ENCODE peak calls at places on chromosomes 11 and 22, in five cellular contexts. L is GM12891, C is K562, T is HepG2, R is GM12878. J is an unnamed sample.

GRCh38 chr11:57567512-57568329 is at the start of gene UBE2L6:
- DNase-seq in L (peak; percentile 75), C (peak; percentile 82), T (no peak), R (no peak), J (peak; percentile 69)

GRCh38 chr22:39527481-39527961 is 5.0 kb downstream of the RPS19BP1 start:
- DNase-seq in L (no peak), C (no peak), T (peak; percentile 74), R (no peak), J (no peak)

GRCh38 chr11:34625576-34625975 is 4.7 kb downstream of the EHF start:
- DNase-seq in L (no peak), C (no peak), T (no peak), R (no peak), J (no peak)

GRCh38 chr22:36635483-36635882 is 68.1 kb downstream of the CACNG2 start:
- DNase-seq in L (no peak), C (no peak), T (no peak), R (no peak), J (no peak)

GRCh38 chr11:86069408-86070086 is 663 bp upstream of the PICALM start:
- DNase-seq in L (no peak), C (peak; percentile 55), T (peak; percentile 76), R (peak; percentile 62), J (no peak)

GRCh38 chr11:114263510-114264170 is 32.6 kb upstream of the NNMT start:
- DNase-seq in L (no peak), C (no peak), T (no peak), R (no peak), J (no peak)

GRCh38 chr11:13269775-13270174 is 7.8 kb upstream of the BMAL1 start:
- DNase-seq in L (no peak), C (no peak), T (no peak), R (no peak), J (no peak)

GRCh38 chr11:19553683-19554333 is 158.8 kb upstream of the NAV2 start:
- DNase-seq in L (peak; percentile 43), C (peak; percentile 55), T (peak; percentile 49), R (no peak), J (peak; percentile 43)

GRCh38 chr22:38315801-38316339 is 1.4 kb downstream of the CSNK1E start:
- DNase-seq in L (no peak), C (no peak), T (no peak), R (no peak), J (no peak)

GRCh38 chr22:36086170-36086490 is 57.5 kb upstream of the RBFOX2 start:
- DNase-seq in L (no peak), C (peak; percentile 31), T (no peak), R (no peak), J (no peak)

GRCh38 chr11:47932544-47932943 is 47.8 kb upstream of the PTPRJ start:
- DNase-seq in L (no peak), C (no peak), T (no peak), R (no peak), J (no peak)

GRCh38 chr11:76552987-76553386 is 108.2 kb downstream of the EMSY start:
- DNase-seq in L (no peak), C (no peak), T (no peak), R (no peak), J (no peak)

GRCh38 chr11:134038897-134039470 is 29.9 kb upstream of the JAM3 start:
- DNase-seq in L (no peak), C (no peak), T (no peak), R (no peak), J (no peak)

GRCh38 chr11:77515063-77515462 is 41.2 kb upstream of the PAK1 start:
- DNase-seq in L (no peak), C (no peak), T (no peak), R (no peak), J (no peak)

GRCh38 chr11:27025957-27026356 is 14.7 kb upstream of the BBOX1 start:
- DNase-seq in L (no peak), C (no peak), T (no peak), R (no peak), J (no peak)

GRCh38 chr11:4038973-4039372 is 55.6 kb upstream of the RRM1 start:
- DNase-seq in L (no peak), C (no peak), T (no peak), R (no peak), J (no peak)

GRCh38 chr11:119720311-119720710 is 8.7 kb downstream of the NECTIN1 start:
- DNase-seq in L (no peak), C (no peak), T (no peak), R (no peak), J (no peak)

GRCh38 chr22:29308791-29309262 is 2.4 kb downstream of the GAS2L1 start:
- DNase-seq in L (no peak), C (no peak), T (no peak), R (no peak), J (peak; percentile 20)

GRCh38 chr11:15159085-15159484 is 44.4 kb downstream of the INSC start:
- DNase-seq in L (peak; percentile 18), C (peak; percentile 14), T (no peak), R (no peak), J (no peak)

GRCh38 chr11:83680351-83680750 is 394.2 kb upstream of the CCDC90B start:
- DNase-seq in L (no peak), C (no peak), T (no peak), R (no peak), J (no peak)

GRCh38 chr22:43376765-43377485 is 33.8 kb upstream of the SCUBE1 start:
- DNase-seq in L (no peak), C (no peak), T (no peak), R (peak; percentile 56), J (no peak)

GRCh38 chr11:109971184-109971523 is 122.0 kb upstream of the ZC3H12C start:
- DNase-seq in L (no peak), C (no peak), T (no peak), R (no peak), J (no peak)

GRCh38 chr11:16956538-16957153 is 57.6 kb downstream of the PLEKHA7 start:
- DNase-seq in L (no peak), C (no peak), T (no peak), R (no peak), J (no peak)

GRCh38 chr11:45568031-45568430 is 97.4 kb downstream of the CHST1 start:
- DNase-seq in L (no peak), C (no peak), T (no peak), R (no peak), J (no peak)

GRCh38 chr11:1196516-1197391 is 26.1 kb upstream of the MUC5B start:
- DNase-seq in L (no peak), C (peak; percentile 1), T (no peak), R (no peak), J (peak; percentile 10)

GRCh38 chr11:97732011-97732632 is 1288.6 kb upstream of the CNTN5 start:
- DNase-seq in L (no peak), C (no peak), T (peak; percentile 92), R (no peak), J (no peak)

GRCh38 chr11:32297629-32298028 is 137.7 kb downstream of the WT1 start:
- DNase-seq in L (no peak), C (peak; percentile 11), T (no peak), R (no peak), J (no peak)

GRCh38 chr11:17719028-17719939 is at the start of gene MYOD1:
- DNase-seq in L (no peak), C (no peak), T (no peak), R (no peak), J (no peak)

DNA sequence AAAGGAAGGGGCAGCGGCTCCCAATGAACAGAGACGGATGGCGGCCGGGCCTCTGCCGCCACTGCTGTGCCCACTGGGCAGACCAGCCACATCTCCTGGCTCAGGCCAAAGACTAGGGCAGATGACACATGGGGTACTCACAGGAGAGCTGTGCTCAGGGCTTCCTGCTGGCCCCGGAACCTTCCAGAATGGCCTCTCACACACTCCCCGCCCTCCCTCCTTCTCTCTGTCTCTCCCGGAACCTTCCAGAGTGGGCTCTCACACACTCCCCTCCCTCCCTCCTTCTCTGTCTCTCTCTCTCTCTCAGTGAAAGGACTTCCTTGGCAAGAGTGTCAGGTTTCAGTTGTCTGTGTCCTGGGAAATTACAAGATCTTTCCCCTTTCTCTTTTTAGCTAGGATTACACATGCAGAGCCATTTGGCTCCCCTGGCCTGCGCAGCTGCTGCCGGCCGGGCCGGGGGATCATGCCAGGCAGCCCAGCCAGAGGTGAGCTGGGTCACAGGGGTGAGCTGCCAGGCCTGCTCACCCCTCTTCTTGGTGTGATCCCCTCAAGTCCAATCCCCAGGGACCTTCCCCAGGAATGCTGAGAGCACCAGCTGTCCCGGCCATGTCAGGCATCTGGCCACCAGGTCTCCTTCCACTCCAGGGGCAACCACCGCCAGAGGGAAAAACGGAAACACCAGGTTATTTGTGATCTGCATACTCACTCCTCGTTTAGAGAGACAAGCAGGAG is 45.3 kb upstream of the ADA2 start:
- DNase-seq in L (no peak), C (no peak), T (no peak), R (no peak), J (no peak)
- TF ChIP-seq POLR2AphosphoS5 in L (no peak), C (no peak), T (no peak), R (no peak), J (no peak)

GRCh38 chr11:104159356-104159755 is 4.6 kb downstream of the PDGFD start:
- DNase-seq in L (no peak), C (no peak), T (no peak), R (no peak), J (no peak)

GRCh38 chr11:104161751-104162450 is 2.0 kb downstream of the PDGFD start:
- DNase-seq in L (no peak), C (no peak), T (no peak), R (no peak), J (no peak)

GRCh38 chr11:104163100-104164027 is 583 bp downstream of the PDGFD start:
- DNase-seq in L (no peak), C (no peak), T (no peak), R (no peak), J (no peak)

GRCh38 chr11:104165014-104165413 is 1.1 kb upstream of the PDGFD start:
- DNase-seq in L (no peak), C (no peak), T (no peak), R (no peak), J (no peak)

DNA sequence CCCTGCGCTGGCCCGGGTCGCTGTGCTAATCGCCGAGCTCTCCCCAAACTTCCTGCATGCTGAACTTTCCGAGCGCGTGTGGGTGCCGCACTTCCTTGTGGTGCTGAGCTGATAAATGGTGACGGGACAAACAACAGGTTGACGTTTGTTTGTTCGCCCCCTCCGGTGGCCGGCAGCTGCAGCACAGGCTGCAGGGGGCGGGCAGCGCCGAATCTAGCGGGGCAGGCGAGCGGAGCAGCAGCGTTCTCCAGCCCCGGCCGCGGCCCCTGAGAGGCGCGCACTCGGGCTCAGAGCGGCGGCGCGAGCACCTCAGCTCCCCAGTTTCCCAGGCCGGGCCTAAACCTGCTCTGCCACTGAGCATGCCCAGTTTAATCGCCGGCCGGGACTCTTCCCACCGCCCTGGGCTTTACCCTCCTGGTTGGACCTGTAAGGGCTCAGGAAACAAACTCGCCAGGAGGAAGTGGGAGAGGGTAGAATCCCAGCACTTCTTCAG is at the start of gene PDGFD:
- DNase-seq in L (peak; percentile 32), C (no peak), T (peak; percentile 54), R (no peak), J (peak; percentile 29)
- TF ChIP-seq TAF1 in L (no peak), C (no peak), T (no peak), R (no peak), J (no peak)

GRCh38 chr11:12110201-12110713 is at the start of gene MICAL2:
- DNase-seq in L (peak; percentile 97), C (peak; percentile 97), T (peak; percentile 64), R (peak; percentile 23), J (peak; percentile 93)
- TF ChIP-seq POLR2A in L (no peak), C (peak; percentile 57), T (no peak), R (peak; percentile 27), J (no peak)

DNA sequence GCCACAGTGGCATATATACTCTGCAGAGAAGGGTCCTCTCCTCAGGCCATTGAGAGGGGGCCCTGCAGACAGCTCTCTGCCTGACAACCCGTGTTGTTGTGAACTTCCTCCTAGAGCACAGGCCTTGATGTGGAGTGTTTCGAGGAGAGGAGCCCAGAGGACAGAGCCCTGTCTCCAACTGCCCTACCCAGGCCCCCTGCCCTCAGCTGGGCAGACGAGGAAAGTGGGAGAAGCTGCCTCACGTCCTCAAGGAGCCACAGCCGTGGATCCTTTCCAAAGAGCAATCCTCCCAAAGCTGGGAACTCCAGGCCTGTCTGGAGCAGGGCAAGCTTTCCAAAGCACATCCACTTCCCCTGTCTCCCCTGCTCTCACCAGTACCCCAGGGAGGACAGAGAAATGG is 10.7 kb downstream of the LMO1 start:
- DNase-seq in L (no peak), C (no peak), T (no peak), R (no peak), J (no peak)
- TF ChIP-seq POLR2AphosphoS5 in L (no peak), C (no peak), T (no peak), R (no peak), J (no peak)